ENCODE peak calls at places on chromosomes 2 and 18, in five cellular contexts. S is left ventricle myocardium inferior, C is adrenal gland, M is lower lobe of right lung, U is Panc1. F is an unnamed sample. For H3K36me3, the result is how much of the 10 kb centered on the place peaks cover.

GRCh38 chr2:215572341-215572848 is 136.5 kb upstream of the FN1 start:
- DNase-seq in S (no peak), C (no peak), M (no peak), U (no peak), F (no peak)

GRCh38 chr2:85888020-85888744 is 608 bp downstream of the ST3GAL5 start:
- DNase-seq in S (no peak), C (peak), M (peak), U (no peak), F (peak)

GRCh38 chr18:9126337-9126736 is 10.2 kb upstream of the ANKRD12 start:
- DNase-seq in S (no peak), C (no peak), M (no peak), U (no peak), F (no peak)

GRCh38 chr2:177254433-177255226 is 9.9 kb downstream of the NFE2L2 start:
- DNase-seq in S (no peak), C (no peak), M (peak), U (no peak), F (no peak)

GRCh38 chr18:31819106-31819924 is 58.6 kb upstream of the SLC25A52 start:
- DNase-seq in S (no peak), C (no peak), M (no peak), U (peak), F (no peak)

GRCh38 chr2:172962824-172963223 is 112.8 kb upstream of the MAP3K20 start:
- DNase-seq in S (no peak), C (no peak), M (no peak), U (no peak), F (no peak)

GRCh38 chr2:112198780-112199179 is 56.1 kb downstream of the ZC3H8 start:
- DNase-seq in S (no peak), C (no peak), M (no peak), U (no peak), F (no peak)

GRCh38 chr2:233053928-233054774 is 6.0 kb upstream of the INPP5D start:
- DNase-seq in S (peak), C (peak), M (peak), U (no peak), F (peak)

GRCh38 chr18:7657050-7657449 is 89.9 kb downstream of the PTPRM start:
- DNase-seq in S (peak), C (peak), M (no peak), U (no peak), F (no peak)

GRCh38 chr2:191061381-191061982 is 47.5 kb upstream of the STAT1 start:
- DNase-seq in S (no peak), C (no peak), M (no peak), U (no peak), F (no peak)

GRCh38 chr2:100953406-100954043 is 48.6 kb upstream of the RPL31 start:
- DNase-seq in S (no peak), C (no peak), M (no peak), U (no peak), F (peak)

GRCh38 chr2:181005326-181005655 is 24.9 kb downstream of the UBE2E3 start:
- DNase-seq in S (no peak), C (no peak), M (no peak), U (no peak), F (no peak)

GRCh38 chr2:98910349-98911125 is 25.5 kb downstream of the CRACDL start:
- DNase-seq in S (no peak), C (no peak), M (no peak), U (no peak), F (no peak)

GRCh38 chr2:42944744-42945415 is 152.5 kb upstream of the HAAO start:
- DNase-seq in S (no peak), C (no peak), M (no peak), U (no peak), F (no peak)

GRCh38 chr2:37892436-37893114 is 32.5 kb upstream of the RMDN2 start:
- DNase-seq in S (no peak), C (no peak), M (no peak), U (no peak), F (no peak)

GRCh38 chr18:69755856-69756496 is 191.7 kb downstream of the CD226 start:
- DNase-seq in S (no peak), C (no peak), M (no peak), U (no peak), F (no peak)

GRCh38 chr2:105746177-105747080 is 1.7 kb downstream of the NCK2 start:
- DNase-seq in S (peak), C (peak), M (peak), U (no peak), F (peak)

GRCh38 chr2:159960413-159960812 is 102.0 kb downstream of the PLA2R1 start:
- DNase-seq in S (no peak), C (no peak), M (no peak), U (no peak), F (no peak)

GRCh38 chr18:75124967-75125358 is 84.0 kb downstream of the PTGR3 start:
- DNase-seq in S (no peak), C (no peak), M (no peak), U (no peak), F (no peak)
- H3K36me3 ChIP-seq in S (under half), C (under half), M (under half), U (under half), F (under half)

GRCh38 chr18:21167641-21168372 is 56.2 kb upstream of the ROCK1 start:
- DNase-seq in S (no peak), C (no peak), M (no peak), U (no peak), F (no peak)
- H3K4me3 ChIP-seq in S (no peak), C (no peak), M (no peak), U (no peak), F (no peak)

DNA sequence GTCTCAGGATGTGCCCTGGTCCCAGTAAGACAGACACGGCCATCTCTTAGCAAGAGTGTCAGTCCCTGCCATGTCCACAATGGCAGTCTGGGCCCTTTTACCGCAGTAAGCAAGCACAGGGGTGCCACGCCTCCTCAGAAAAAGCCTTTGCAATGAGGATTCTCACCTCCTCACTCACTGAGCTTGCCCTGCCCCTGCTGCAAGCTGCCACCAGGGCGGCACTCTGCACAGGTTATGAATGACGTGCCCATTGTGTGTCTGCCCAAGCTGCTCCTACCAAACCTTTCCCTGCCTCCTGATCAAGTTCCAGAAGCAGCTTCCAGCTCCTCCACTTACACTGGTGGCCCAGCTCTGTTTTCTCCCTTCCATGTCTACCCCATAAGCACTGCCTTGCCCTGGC is 23.3 kb downstream of the ERCC3 start:
- DNase-seq in S (no peak), C (no peak), M (no peak), U (no peak), F (no peak)
- H3K36me3 ChIP-seq in S (half or more), C (under half), M (half or more), U (under half), F (under half)

GRCh38 chr2:231931481-231931915 is 5.3 kb upstream of the NPPC start:
- DNase-seq in S (peak), C (no peak), M (no peak), U (no peak), F (no peak)
- H3K4me3 ChIP-seq in S (no peak), C (no peak), M (no peak), U (no peak), F (no peak)